ENCODE peak calls at places on chromosome 12, in eight cellular contexts. C is GF-D8; P is ovary; L is stimulated activated CD8-positive, alpha-beta memory T cell treated with anti-CD3 and anti-CD28 coated beads, Interleukin-12 subunit alpha, Interleukin-12 subunit beta, amount 100 ng/mL, for 1 hour; J is activated naive CD4-positive, alpha-beta T cell; N is Caco-2; R is transverse colon; Q is H1. X is an unnamed sample.

GRCh38 chr12:124454352-124454725 is 113.1 kb downstream of the NCOR2 start:
- DNase-seq in R (no peak), L (no peak), C (no peak), Q (no peak), N (no peak), J (no peak), P (no peak), X (no peak)

GRCh38 chr12:68007466-68007865 is 18.2 kb downstream of the IFNG-AS1 start:
- DNase-seq in R (no peak), L (no peak), Q (no peak), J (no peak), C (no peak), P (no peak), N (no peak), X (no peak)

GRCh38 chr12:12788131-12788530 is 2.7 kb downstream of the APOLD1 start:
- DNase-seq in Q (no peak), R (no peak), J (no peak), P (peak; percentile 37), C (no peak), L (no peak), N (no peak), X (no peak)

GRCh38 chr12:130988261-130989175 is 34.8 kb downstream of the ADGRD1 start:
- DNase-seq in Q (no peak), N (no peak), P (no peak), C (no peak), R (no peak), L (no peak), J (no peak), X (no peak)

GRCh38 chr12:49347307-49348237 is 884 bp downstream of the DNAJC22 start:
- DNase-seq in N (peak; percentile 98), P (peak; percentile 69), L (peak; percentile 64), Q (no peak), J (peak; percentile 68), R (peak; percentile 91), C (no peak), X (peak; percentile 72)

GRCh38 chr12:11023387-11023786 is 967 bp upstream of the TAS2R19 start:
- DNase-seq in C (no peak), N (no peak), P (no peak), R (no peak), Q (no peak), L (no peak), J (no peak), X (no peak)

GRCh38 chr12:9910716-9911421 is 21.3 kb downstream of the CLEC2A start:
- DNase-seq in Q (no peak), J (no peak), L (no peak), C (no peak), R (no peak), P (no peak), N (no peak), X (no peak)

GRCh38 chr12:31353730-31354708 is 28.1 kb upstream of the SINHCAF start:
- DNase-seq in P (no peak), C (no peak), L (no peak), Q (no peak), R (no peak), N (no peak), J (no peak), X (no peak)

GRCh38 chr12:123801573-123802178 is 39.6 kb downstream of the DNAH10 start:
- DNase-seq in Q (no peak), L (no peak), R (no peak), P (no peak), C (no peak), J (no peak), N (no peak), X (no peak)

GRCh38 chr12:10365716-10366433 is 24.0 kb downstream of the KLRK1 start:
- DNase-seq in J (no peak), C (no peak), P (no peak), R (no peak), L (no peak), N (no peak), Q (no peak), X (no peak)

GRCh38 chr12:105317453-105317852 is 13.0 kb upstream of the C12orf75 start:
- DNase-seq in C (no peak), P (no peak), L (no peak), N (no peak), Q (no peak), R (no peak), J (no peak), X (no peak)

GRCh38 chr12:132428872-132429121 is 61.2 kb upstream of the FBRSL1 start:
- DNase-seq in Q (no peak), C (no peak), P (no peak), R (no peak), N (no peak), L (no peak), J (no peak), X (no peak)

GRCh38 chr12:89783321-89784060 is 74.9 kb upstream of the ATP2B1 start:
- DNase-seq in P (no peak), L (no peak), N (no peak), J (no peak), C (no peak), R (no peak), Q (no peak), X (no peak)

GRCh38 chr12:754871-755562 is 2.6 kb downstream of the WNK1 start:
- DNase-seq in L (no peak), N (no peak), R (no peak), P (no peak), J (no peak), C (peak; percentile 88), Q (no peak), X (no peak)

GRCh38 chr12:116194935-116195431 is 82.5 kb downstream of the MED13L start:
- DNase-seq in C (no peak), J (peak; percentile 13), N (no peak), R (peak; percentile 8), P (no peak), Q (no peak), L (no peak), X (peak; percentile 9)

GRCh38 chr12:7162691-7163114 is 26.8 kb upstream of the PEX5 start:
- DNase-seq in C (no peak), L (no peak), N (peak; percentile 79), Q (peak; percentile 46), J (no peak), P (no peak), R (peak; percentile 32), X (no peak)

GRCh38 chr12:92899388-92900001 is 29.6 kb downstream of the EEA1 start:
- DNase-seq in C (no peak), Q (peak; percentile 21), L (no peak), J (no peak), N (no peak), P (peak; percentile 88), R (peak; percentile 59), X (no peak)

GRCh38 chr12:56928262-56928661 is 5.9 kb downstream of the SDR9C7 start:
- DNase-seq in Q (no peak), C (peak; percentile 5), N (no peak), P (no peak), L (no peak), R (no peak), J (no peak), X (no peak)

GRCh38 chr12:91250273-91250672 is 67.7 kb upstream of the DCN start:
- DNase-seq in Q (no peak), L (no peak), J (no peak), P (no peak), R (no peak), N (no peak), C (no peak), X (no peak)

GRCh38 chr12:43602738-43603137 is 50.7 kb upstream of the ADAMTS20 start:
- DNase-seq in C (no peak), L (no peak), N (no peak), J (no peak), P (no peak), Q (no peak), R (no peak), X (no peak)

GRCh38 chr12:58030566-58031279 is 89.4 kb downstream of the ATP23 start:
- DNase-seq in L (no peak), P (no peak), N (no peak), R (no peak), Q (no peak), C (no peak), J (no peak), X (no peak)

GRCh38 chr12:75628916-75629315 is 117.5 kb upstream of the KRR1 start:
- DNase-seq in P (no peak), Q (no peak), J (no peak), R (no peak), C (no peak), N (no peak), L (no peak), X (no peak)

GRCh38 chr12:87642245-87642644 is 387.0 kb downstream of the C12orf50 start:
- DNase-seq in N (no peak), L (no peak), Q (no peak), J (no peak), C (no peak), P (no peak), R (no peak), X (no peak)

GRCh38 chr12:52360663-52361271 is 6.5 kb downstream of the KRT85 start:
- DNase-seq in Q (no peak), R (no peak), J (no peak), N (peak; percentile 3), L (no peak), P (no peak), C (no peak), X (no peak)

GRCh38 chr12:5780536-5780935 is 164.5 kb downstream of the ANO2 start:
- DNase-seq in L (no peak), J (no peak), P (no peak), N (no peak), R (no peak), Q (no peak), C (no peak), X (no peak)

GRCh38 chr12:101792046-101792931 is 38.5 kb downstream of the GNPTAB start:
- DNase-seq in P (no peak), J (no peak), N (peak; percentile 55), L (no peak), C (no peak), R (no peak), Q (no peak), X (no peak)

GRCh38 chr12:61891632-61892031 is 368.6 kb upstream of the USP15 start:
- DNase-seq in Q (no peak), L (no peak), C (no peak), N (no peak), P (no peak), R (no peak), J (no peak), X (no peak)

GRCh38 chr12:25960176-25960575 is 1.7 kb downstream of the RASSF8 start:
- DNase-seq in L (no peak), P (peak; percentile 36), J (no peak), R (no peak), Q (no peak), C (no peak), N (no peak), X (no peak)